ENCODE peak calls at places on chromosome 17, in six cellular contexts. R is PC-3, S is HFFc6, G is mammary epithelial cell, A is T-helper 1 cell, Z is COLO829. Q is an unnamed sample.

GRCh38 chr17:81385320-81386111 is 9.7 kb upstream of the BAHCC1 start:
- DNase-seq in R (no peak), S (no peak), G (no peak), A (no peak), Z (peak), Q (peak)

GRCh38 chr17:74417178-74418045 is 14.5 kb upstream of the GPRC5C start:
- DNase-seq in R (peak), S (peak), G (peak), A (no peak), Z (no peak), Q (peak)

GRCh38 chr17:27756467-27757371 is 43.6 kb downstream of the NOS2 start:
- DNase-seq in R (peak), S (peak), G (peak), A (no peak), Z (peak), Q (no peak)

GRCh38 chr17:43570518-43570928 is 24.4 kb upstream of the ETV4 start:
- DNase-seq in R (peak), S (peak), G (peak), A (no peak), Z (no peak), Q (no peak)

GRCh38 chr17:82332669-82333278 is 792 bp downstream of the SECTM1 start:
- DNase-seq in R (peak), S (peak), G (peak), A (no peak), Z (no peak), Q (peak)

GRCh38 chr17:45430738-45431530 is 1.7 kb downstream of the ARHGAP27 start:
- DNase-seq in R (peak), S (no peak), G (no peak), A (no peak), Z (no peak), Q (peak)

GRCh38 chr17:11404431-11404830 is 163.4 kb downstream of the SHISA6 start:
- DNase-seq in R (peak), S (no peak), G (no peak), A (no peak), Z (no peak), Q (no peak)

GRCh38 chr17:55466671-55467070 is 44.6 kb downstream of the SMIM36 start:
- DNase-seq in R (no peak), S (no peak), G (no peak), A (no peak), Z (no peak), Q (no peak)

GRCh38 chr17:37642706-37643105 is 540 bp downstream of the DDX52 start:
- DNase-seq in R (peak), S (peak), G (peak), A (no peak), Z (no peak), Q (no peak)

GRCh38 chr17:9702916-9703780 is 57.8 kb downstream of the USP43 start:
- DNase-seq in R (no peak), S (no peak), G (no peak), A (no peak), Z (no peak), Q (no peak)

GRCh38 chr17:1005361-1005946 is 8.5 kb downstream of the TIMM22 start:
- DNase-seq in R (no peak), S (no peak), G (no peak), A (no peak), Z (no peak), Q (peak)

GRCh38 chr17:31390426-31390747 is 1.1 kb upstream of the RAB11FIP4 start:
- DNase-seq in R (no peak), S (no peak), G (no peak), A (no peak), Z (no peak), Q (no peak)

GRCh38 chr17:78329263-78330059 is 30.4 kb downstream of the SOCS3 start:
- DNase-seq in R (peak), S (peak), G (peak), A (no peak), Z (no peak), Q (no peak)

GRCh38 chr17:68515238-68515637 is 3.0 kb downstream of the PRKAR1A start:
- DNase-seq in R (no peak), S (no peak), G (no peak), A (no peak), Z (peak), Q (no peak)

GRCh38 chr17:73983623-73984410 is 219.7 kb upstream of the RPL38 start:
- DNase-seq in R (no peak), S (no peak), G (no peak), A (no peak), Z (no peak), Q (no peak)

GRCh38 chr17:76275382-76276068 is 10.4 kb downstream of the UBALD2 start:
- DNase-seq in R (no peak), S (no peak), G (no peak), A (no peak), Z (no peak), Q (no peak)

GRCh38 chr17:36791150-36791653 is 146.1 kb upstream of the LHX1 start:
- DNase-seq in R (no peak), S (no peak), G (no peak), A (no peak), Z (no peak), Q (no peak)

GRCh38 chr17:73575470-73576235 is 68.6 kb downstream of the SDK2 start:
- DNase-seq in R (no peak), S (no peak), G (no peak), A (no peak), Z (no peak), Q (no peak)

GRCh38 chr17:72984145-72984924 is 108.2 kb downstream of the SLC39A11 start:
- DNase-seq in R (peak), S (peak), G (peak), A (no peak), Z (peak), Q (no peak)

GRCh38 chr17:34300652-34301390 is 15.3 kb downstream of the CCL11 start:
- DNase-seq in R (no peak), S (peak), G (no peak), A (no peak), Z (no peak), Q (no peak)

GRCh38 chr17:19013226-19013625 is 8.7 kb upstream of the FAM83G start:
- DNase-seq in R (no peak), S (no peak), G (no peak), A (no peak), Z (no peak), Q (peak)

GRCh38 chr17:68095205-68095811 is 59.8 kb downstream of the KPNA2 start:
- DNase-seq in R (no peak), S (no peak), G (no peak), A (no peak), Z (no peak), Q (no peak)

GRCh38 chr17:57403241-57403640 is 146.9 kb downstream of the MSI2 start:
- DNase-seq in R (no peak), S (no peak), G (no peak), A (no peak), Z (no peak), Q (no peak)

GRCh38 chr17:81027591-81028505 is 7.1 kb upstream of the BAIAP2 start:
- DNase-seq in R (peak), S (no peak), G (no peak), A (no peak), Z (no peak), Q (no peak)

GRCh38 chr17:77723909-77724875 is 234.3 kb upstream of the TNRC6C start:
- DNase-seq in R (no peak), S (no peak), G (no peak), A (no peak), Z (no peak), Q (no peak)

GRCh38 chr17:8964801-8965393 is 610 bp downstream of the PIK3R5 start:
- DNase-seq in R (no peak), S (no peak), G (no peak), A (no peak), Z (no peak), Q (peak)